ENCODE peak calls at places on chromosome 11, in five cellular contexts. One of them, this sample, is unnamed.

GRCh38 chr11:122851366-122852011 is 13.2 kb downstream of the CRTAM start:
- DNase-seq in IMR-90: no peak
- DNase-seq in HCT116: no peak
- DNase-seq in trophoblast cell: peak; percentile 42
- DNase-seq in endothelial cell of umbilical vein: no peak
- DNase-seq in this sample: peak; percentile 69

GRCh38 chr11:73386026-73386425 is 9.8 kb downstream of the RELT start:
- DNase-seq in trophoblast cell: no peak
- DNase-seq in IMR-90: no peak
- DNase-seq in endothelial cell of umbilical vein: no peak
- DNase-seq in HCT116: no peak
- DNase-seq in this sample: peak; percentile 93

GRCh38 chr11:75689861-75690641 is 21.2 kb upstream of the MAP6 start:
- DNase-seq in HCT116: no peak
- DNase-seq in trophoblast cell: peak; percentile 23
- DNase-seq in IMR-90: no peak
- DNase-seq in endothelial cell of umbilical vein: no peak
- DNase-seq in this sample: no peak

GRCh38 chr11:19625438-19625837 is 87.2 kb upstream of the NAV2 start:
- DNase-seq in endothelial cell of umbilical vein: no peak
- DNase-seq in HCT116: no peak
- DNase-seq in trophoblast cell: peak; percentile 13
- DNase-seq in IMR-90: peak; percentile 34
- DNase-seq in this sample: no peak

GRCh38 chr11:12156301-12157140 is 46.1 kb downstream of the MICAL2 start:
- DNase-seq in IMR-90: no peak
- DNase-seq in trophoblast cell: no peak
- DNase-seq in HCT116: no peak
- DNase-seq in endothelial cell of umbilical vein: no peak
- DNase-seq in this sample: no peak

GRCh38 chr11:68013611-68014156 is 3.6 kb downstream of the ALDH3B1 start:
- DNase-seq in trophoblast cell: no peak
- DNase-seq in endothelial cell of umbilical vein: no peak
- DNase-seq in IMR-90: no peak
- DNase-seq in HCT116: no peak
- DNase-seq in this sample: no peak

GRCh38 chr11:78851883-78852586 is 277.4 kb upstream of the NARS2 start:
- DNase-seq in trophoblast cell: no peak
- DNase-seq in HCT116: no peak
- DNase-seq in endothelial cell of umbilical vein: no peak
- DNase-seq in IMR-90: no peak
- DNase-seq in this sample: no peak

GRCh38 chr11:30889116-30889765 is 303.1 kb upstream of the MPPED2 start:
- DNase-seq in HCT116: no peak
- DNase-seq in endothelial cell of umbilical vein: no peak
- DNase-seq in trophoblast cell: no peak
- DNase-seq in IMR-90: peak; percentile 45
- DNase-seq in this sample: no peak

GRCh38 chr11:128550261-128550821 is 37.0 kb downstream of the ETS1 start:
- DNase-seq in HCT116: no peak
- DNase-seq in IMR-90: no peak
- DNase-seq in trophoblast cell: peak; percentile 8
- DNase-seq in endothelial cell of umbilical vein: no peak
- DNase-seq in this sample: peak; percentile 52

GRCh38 chr11:60924906-60925684 is 835 bp downstream of the TMEM132A start:
- DNase-seq in HCT116: no peak
- DNase-seq in endothelial cell of umbilical vein: no peak
- DNase-seq in trophoblast cell: peak; percentile 8
- DNase-seq in IMR-90: no peak
- DNase-seq in this sample: no peak

GRCh38 chr11:74471037-74471436 is 3.7 kb upstream of the KCNE3 start:
- DNase-seq in endothelial cell of umbilical vein: no peak
- DNase-seq in trophoblast cell: no peak
- DNase-seq in HCT116: no peak
- DNase-seq in IMR-90: no peak
- DNase-seq in this sample: no peak

GRCh38 chr11:134273317-134273712 is 2.9 kb upstream of the GLB1L3 start:
- DNase-seq in trophoblast cell: no peak
- DNase-seq in HCT116: no peak
- DNase-seq in IMR-90: no peak
- DNase-seq in endothelial cell of umbilical vein: no peak
- DNase-seq in this sample: no peak

GRCh38 chr11:80136991-80137390 is 696.2 kb upstream of the TENM4 start:
- DNase-seq in endothelial cell of umbilical vein: no peak
- DNase-seq in trophoblast cell: no peak
- DNase-seq in IMR-90: no peak
- DNase-seq in HCT116: no peak
- DNase-seq in this sample: no peak

GRCh38 chr11:85827768-85828639 is 17.1 kb upstream of the SYTL2 start:
- DNase-seq in HCT116: peak; percentile 77
- DNase-seq in endothelial cell of umbilical vein: peak; percentile 75
- DNase-seq in trophoblast cell: peak; percentile 63
- DNase-seq in IMR-90: peak; percentile 91
- DNase-seq in this sample: no peak
- H3K4me3 ChIP-seq in HCT116: no peak overlapping the region
- H3K4me3 ChIP-seq in endothelial cell of umbilical vein: no peak overlapping the region
- H3K4me3 ChIP-seq in trophoblast cell: no peak overlapping the region
- H3K4me3 ChIP-seq in IMR-90: no peak overlapping the region
- H3K4me3 ChIP-seq in this sample: no peak overlapping the region

DNA sequence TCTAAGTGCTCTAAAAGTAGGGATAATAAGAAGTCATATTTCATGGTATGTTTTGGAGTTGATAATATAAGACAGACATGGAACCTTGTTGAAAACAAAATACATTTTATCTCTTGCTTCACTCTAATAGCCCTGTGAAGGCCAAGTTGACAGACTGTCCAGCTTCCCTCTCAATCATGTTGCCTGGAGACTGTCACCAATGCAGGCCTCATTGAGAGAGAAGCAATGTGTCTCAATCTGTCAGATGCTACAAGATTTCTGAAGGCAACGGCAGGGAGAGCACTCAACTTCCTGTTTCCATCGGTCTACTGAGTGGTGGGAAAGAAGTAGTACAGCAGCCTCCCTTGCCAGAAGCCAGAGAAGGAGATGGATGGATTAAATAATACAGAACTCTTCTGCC is 23.6 kb upstream of the FJX1 start:
- DNase-seq in endothelial cell of umbilical vein: no peak
- DNase-seq in HCT116: no peak
- DNase-seq in IMR-90: no peak
- DNase-seq in trophoblast cell: no peak
- DNase-seq in this sample: no peak
- H3K4me1 ChIP-seq in endothelial cell of umbilical vein: no peaks in the 10 kb centered on the region
- H3K4me1 ChIP-seq in HCT116: no peaks in the 10 kb centered on the region
- H3K4me1 ChIP-seq in IMR-90: peaks cover 8% of the 10 kb centered on the region
- H3K4me1 ChIP-seq in trophoblast cell: no peaks in the 10 kb centered on the region
- H3K4me1 ChIP-seq in this sample: no peaks in the 10 kb centered on the region

DNA sequence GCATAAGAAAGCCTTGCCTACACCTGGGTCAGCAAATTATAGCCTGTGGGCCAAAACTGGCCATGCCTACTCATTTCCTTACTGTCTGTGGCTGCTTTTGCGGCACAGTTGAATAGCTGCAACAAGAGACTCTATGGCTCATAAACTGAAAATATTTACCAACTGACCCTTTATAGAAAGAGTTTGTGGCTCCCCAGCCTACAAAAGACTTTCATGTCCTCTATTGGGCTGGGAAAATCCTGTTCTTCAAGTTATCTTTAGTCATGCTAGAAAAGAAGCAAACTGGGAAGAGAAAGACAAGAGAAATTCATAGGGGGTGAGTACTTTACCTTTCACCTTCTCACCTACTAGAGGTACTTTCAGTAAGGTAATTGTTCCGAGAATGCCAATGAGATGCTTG is 175.1 kb downstream of the SWAP70 start:
- DNase-seq in endothelial cell of umbilical vein: no peak
- DNase-seq in trophoblast cell: peak; percentile 88
- DNase-seq in HCT116: no peak
- DNase-seq in IMR-90: no peak
- DNase-seq in this sample: no peak
- H3K4me2 ChIP-seq in endothelial cell of umbilical vein: no peak overlapping the region
- H3K4me2 ChIP-seq in trophoblast cell: no peak overlapping the region
- H3K4me2 ChIP-seq in HCT116: no peak overlapping the region
- H3K4me2 ChIP-seq in IMR-90: no peak overlapping the region
- H3K4me2 ChIP-seq in this sample: no peak overlapping the region

GRCh38 chr11:118322721-118323120 is 18.2 kb downstream of the CD3E start:
- DNase-seq in HCT116: no peak
- DNase-seq in trophoblast cell: no peak
- DNase-seq in IMR-90: no peak
- DNase-seq in endothelial cell of umbilical vein: no peak
- DNase-seq in this sample: no peak

GRCh38 chr11:118318112-118319030 is 13.8 kb downstream of the CD3E start:
- DNase-seq in HCT116: no peak
- DNase-seq in IMR-90: no peak
- DNase-seq in endothelial cell of umbilical vein: no peak
- DNase-seq in trophoblast cell: peak; percentile 1
- DNase-seq in this sample: peak; percentile 72

GRCh38 chr11:118320515-118320914 is 16.0 kb downstream of the CD3E start:
- DNase-seq in HCT116: no peak
- DNase-seq in IMR-90: no peak
- DNase-seq in trophoblast cell: no peak
- DNase-seq in endothelial cell of umbilical vein: no peak
- DNase-seq in this sample: no peak

GRCh38 chr11:118321386-118322082 is 17.0 kb downstream of the CD3E start:
- DNase-seq in trophoblast cell: no peak
- DNase-seq in endothelial cell of umbilical vein: no peak
- DNase-seq in HCT116: no peak
- DNase-seq in IMR-90: no peak
- DNase-seq in this sample: peak; percentile 53

DNA sequence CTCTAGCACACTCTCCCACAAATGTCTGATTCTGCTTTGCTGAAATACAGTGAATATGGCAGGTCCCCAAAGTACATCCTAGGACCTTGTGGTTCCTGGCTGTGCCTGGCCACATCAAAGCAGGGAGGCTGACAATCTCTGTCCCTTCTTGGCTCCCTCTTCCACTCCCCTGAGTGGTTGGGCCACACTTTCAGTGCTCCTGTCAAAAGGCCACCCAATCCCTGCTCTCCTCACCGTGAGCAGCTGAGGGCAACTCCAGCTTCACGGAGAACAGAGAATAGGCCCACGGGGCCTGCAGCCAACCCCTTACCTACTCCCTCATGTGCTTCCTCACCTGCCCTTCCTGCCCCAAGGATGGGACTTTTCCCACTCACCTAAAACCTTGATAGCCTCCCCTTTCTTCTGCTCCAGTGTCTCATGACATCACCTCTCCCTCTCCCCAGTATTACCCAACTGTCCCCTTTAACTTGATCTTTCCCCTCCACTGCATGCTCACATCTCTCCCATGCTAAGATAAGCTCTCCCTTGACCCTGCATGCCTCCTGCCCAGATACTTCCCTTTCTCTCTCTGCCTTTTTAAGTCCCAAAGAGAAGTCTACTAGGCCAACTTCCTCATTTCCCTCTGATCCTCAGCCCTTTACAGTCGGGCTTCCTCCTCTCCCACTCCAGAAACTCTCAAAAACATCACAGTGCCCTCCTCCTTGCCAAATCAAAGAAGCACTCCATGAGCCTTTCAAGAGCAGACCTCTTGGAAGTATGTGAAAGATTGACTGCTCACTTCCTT is 14.7 kb downstream of the CD3E start:
- DNase-seq in trophoblast cell: peak; percentile 3
- DNase-seq in HCT116: no peak
- DNase-seq in endothelial cell of umbilical vein: no peak
- DNase-seq in IMR-90: no peak
- DNase-seq in this sample: peak; percentile 60
- H3K4me3 ChIP-seq in trophoblast cell: no peak overlapping the region
- H3K4me3 ChIP-seq in HCT116: no peak overlapping the region
- H3K4me3 ChIP-seq in endothelial cell of umbilical vein: no peak overlapping the region
- H3K4me3 ChIP-seq in IMR-90: no peak overlapping the region
- H3K4me3 ChIP-seq in this sample: peak overlapping the region; percentile 44

DNA sequence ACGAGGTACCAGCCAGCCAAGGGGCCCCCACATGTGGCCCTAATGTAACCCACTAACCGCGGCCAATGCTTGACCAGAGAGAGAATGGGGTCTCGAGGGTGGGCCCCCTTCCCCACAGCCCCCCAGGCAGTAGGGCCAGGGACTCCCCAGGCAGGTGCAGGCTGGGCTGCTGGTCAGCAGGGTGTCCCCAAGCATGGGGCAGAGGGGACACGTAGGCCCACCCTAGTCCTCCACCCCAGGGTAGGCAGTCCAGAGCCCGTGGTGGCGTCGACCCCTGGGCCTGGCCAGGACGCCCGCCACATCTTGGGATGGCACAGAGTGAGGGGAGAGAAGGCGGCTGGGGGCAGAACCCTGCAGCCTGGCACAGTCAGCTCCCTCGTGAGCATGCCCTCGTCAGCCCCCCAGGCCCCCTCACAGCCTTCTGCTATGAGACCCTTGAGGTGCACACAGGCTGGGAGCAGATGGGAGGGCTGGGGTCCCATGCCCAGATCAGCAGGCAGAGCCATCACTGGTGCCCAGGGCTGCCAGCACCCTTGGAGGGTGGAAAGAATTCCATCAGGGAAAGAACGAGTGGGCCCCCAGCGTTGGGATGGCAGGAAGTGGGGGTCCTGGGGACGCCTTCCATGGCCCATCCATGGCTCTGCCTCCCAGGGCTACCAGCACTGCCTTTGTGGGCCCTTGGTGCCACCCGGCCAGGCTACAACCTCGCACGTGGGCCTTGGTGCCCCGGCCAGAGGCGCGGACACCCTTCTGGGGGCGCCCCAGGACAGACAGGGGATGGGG is 6.1 kb downstream of the TNNT3 start:
- DNase-seq in IMR-90: no peak
- DNase-seq in trophoblast cell: no peak
- DNase-seq in HCT116: no peak
- DNase-seq in endothelial cell of umbilical vein: no peak
- DNase-seq in this sample: no peak
- H3K4me1 ChIP-seq in IMR-90: no peaks in the 10 kb centered on the region
- H3K4me1 ChIP-seq in trophoblast cell: peaks cover 21% of the 10 kb centered on the region
- H3K4me1 ChIP-seq in HCT116: no peaks in the 10 kb centered on the region
- H3K4me1 ChIP-seq in endothelial cell of umbilical vein: no peaks in the 10 kb centered on the region
- H3K4me1 ChIP-seq in this sample: no peaks in the 10 kb centered on the region

GRCh38 chr11:69122337-69122641 is 33.4 kb upstream of the SMIM38 start:
- DNase-seq in HCT116: no peak
- DNase-seq in endothelial cell of umbilical vein: no peak
- DNase-seq in trophoblast cell: no peak
- DNase-seq in IMR-90: no peak
- DNase-seq in this sample: no peak
- H3K4me2 ChIP-seq in HCT116: peak overlapping the region; percentile 82
- H3K4me2 ChIP-seq in endothelial cell of umbilical vein: peak overlapping the region; percentile 66
- H3K4me2 ChIP-seq in trophoblast cell: peak overlapping the region; percentile 44
- H3K4me2 ChIP-seq in IMR-90: no peak overlapping the region
- H3K4me2 ChIP-seq in this sample: no peak overlapping the region

GRCh38 chr11:57180964-57181363 is 789 bp upstream of the LRRC55 start:
- DNase-seq in endothelial cell of umbilical vein: no peak
- DNase-seq in HCT116: no peak
- DNase-seq in trophoblast cell: no peak
- DNase-seq in IMR-90: no peak
- DNase-seq in this sample: peak; percentile 10

GRCh38 chr11:57181678-57182305 is at the start of gene LRRC55:
- DNase-seq in IMR-90: no peak
- DNase-seq in endothelial cell of umbilical vein: no peak
- DNase-seq in HCT116: no peak
- DNase-seq in trophoblast cell: no peak
- DNase-seq in this sample: no peak

GRCh38 chr11:57182896-57183295 is 1.1 kb downstream of the LRRC55 start:
- DNase-seq in IMR-90: no peak
- DNase-seq in HCT116: no peak
- DNase-seq in trophoblast cell: no peak
- DNase-seq in endothelial cell of umbilical vein: no peak
- DNase-seq in this sample: no peak

GRCh38 chr11:57180141-57180561 is 1.6 kb upstream of the LRRC55 start:
- DNase-seq in trophoblast cell: no peak
- DNase-seq in IMR-90: no peak
- DNase-seq in HCT116: no peak
- DNase-seq in endothelial cell of umbilical vein: no peak
- DNase-seq in this sample: peak; percentile 37

GRCh38 chr11:57179701-57180100 is 2.1 kb upstream of the LRRC55 start:
- DNase-seq in endothelial cell of umbilical vein: no peak
- DNase-seq in IMR-90: no peak
- DNase-seq in HCT116: no peak
- DNase-seq in trophoblast cell: no peak
- DNase-seq in this sample: no peak
- H3K4me3 ChIP-seq in endothelial cell of umbilical vein: no peak overlapping the region
- H3K4me3 ChIP-seq in IMR-90: no peak overlapping the region
- H3K4me3 ChIP-seq in HCT116: no peak overlapping the region
- H3K4me3 ChIP-seq in trophoblast cell: no peak overlapping the region
- H3K4me3 ChIP-seq in this sample: no peak overlapping the region

This sample was measured in Karpas-422.